ENCODE peak calls at places on chromosome 1, in seven cellular contexts. Z, Y, B, P, V, S and J are unnamed samples.

GRCh38 chr1:160117709-160118183 is 2.2 kb downstream of the ATP1A2 start:
- DNase-seq in S (peak; percentile 72), Y (no peak), P (no peak), V (no peak), B (peak; percentile 75), Z (no peak), J (no peak)

GRCh38 chr1:222314839-222315238 is 233.1 kb downstream of the HHIPL2 start:
- DNase-seq in B (no peak), Y (no peak), Z (no peak), V (no peak), P (no peak), S (no peak), J (no peak)

GRCh38 chr1:63634471-63634870 is 41.3 kb downstream of the PGM1 start:
- DNase-seq in P (no peak), Z (no peak), Y (no peak), V (no peak), S (no peak), B (peak; percentile 78), J (no peak)

GRCh38 chr1:6111571-6111970 is 65.9 kb downstream of the KCNAB2 start:
- DNase-seq in B (peak; percentile 13), Y (no peak), S (no peak), Z (no peak), V (no peak), P (no peak), J (no peak)

GRCh38 chr1:61300899-61301298 is 218.5 kb downstream of the NFIA start:
- DNase-seq in Z (no peak), S (no peak), Y (no peak), V (no peak), B (no peak), P (peak; percentile 36), J (no peak)

GRCh38 chr1:70071597-70071996 is 133.8 kb downstream of the LRRC40 start:
- DNase-seq in B (peak; percentile 59), Y (no peak), Z (no peak), S (peak; percentile 48), V (no peak), P (no peak), J (no peak)

GRCh38 chr1:168636200-168636599 is 59.8 kb downstream of the XCL1 start:
- DNase-seq in S (peak; percentile 27), P (no peak), B (no peak), V (no peak), Y (no peak), Z (no peak), J (no peak)

GRCh38 chr1:44786138-44786840 is 1.7 kb downstream of the BEST4 start:
- DNase-seq in P (peak; percentile 69), Z (no peak), Y (no peak), B (peak; percentile 82), V (peak; percentile 70), S (peak; percentile 70), J (peak; percentile 43)

GRCh38 chr1:63633281-63633680 is 40.1 kb downstream of the PGM1 start:
- DNase-seq in P (no peak), Z (no peak), Y (no peak), S (no peak), B (no peak), V (no peak), J (no peak)

GRCh38 chr1:216531308-216532239 is 108.3 kb upstream of the USH2A start:
- DNase-seq in Z (no peak), V (no peak), P (no peak), S (peak; percentile 69), B (peak; percentile 45), Y (no peak), J (no peak)

GRCh38 chr1:31266547-31266946 is 26.9 kb upstream of the NKAIN1 start:
- DNase-seq in P (no peak), Y (peak; percentile 4), B (peak; percentile 33), V (no peak), S (peak; percentile 20), Z (no peak), J (no peak)

GRCh38 chr1:40820911-40821693 is 37.5 kb downstream of the KCNQ4 start:
- DNase-seq in S (no peak), V (no peak), Y (no peak), Z (no peak), P (no peak), B (no peak), J (no peak)